ENCODE peak calls at places on chromosomes 2 and 18, in five cellular contexts. G is substantia nigra; J is T follicular helper cell; D is glutamatergic neuron; Q is activated naive CD4-positive, alpha-beta T cell. T is an unnamed sample.

GRCh38 chr2:219277703-219278654 is 1.2 kb upstream of the DNAJB2 start:
- DNase-seq in G (peak), J (peak), D (peak), Q (peak), T (peak)

GRCh38 chr18:75727479-75727878 is 300.0 kb upstream of the SMIM21 start:
- DNase-seq in G (peak), J (no peak), D (peak), Q (no peak), T (peak)

GRCh38 chr2:126527836-126528490 is 128.0 kb upstream of the GYPC start:
- DNase-seq in G (no peak), J (peak), D (peak), Q (peak), T (peak)

GRCh38 chr2:172097557-172098131 is 5.1 kb downstream of the DLX2 start:
- DNase-seq in G (no peak), J (no peak), D (no peak), Q (no peak), T (no peak)

GRCh38 chr2:72040629-72041403 is 106.8 kb downstream of the CYP26B1 start:
- DNase-seq in G (no peak), J (no peak), D (no peak), Q (no peak), T (no peak)

GRCh38 chr2:172996387-172996961 is 79.2 kb upstream of the MAP3K20 start:
- DNase-seq in G (no peak), J (no peak), D (no peak), Q (no peak), T (no peak)

GRCh38 chr2:162113771-162114168 is 38.3 kb downstream of the GCG start:
- DNase-seq in G (no peak), J (no peak), D (no peak), Q (no peak), T (no peak)

GRCh38 chr2:57343391-57344006 is 703.1 kb upstream of the VRK2 start:
- DNase-seq in G (no peak), J (no peak), D (no peak), Q (no peak), T (no peak)

GRCh38 chr2:202944816-202945215 is 32.7 kb downstream of the CARF start:
- DNase-seq in G (no peak), J (no peak), D (no peak), Q (no peak), T (no peak)

GRCh38 chr2:117942958-117943672 is 70.8 kb downstream of the CCDC93 start:
- DNase-seq in G (no peak), J (no peak), D (no peak), Q (no peak), T (no peak)

GRCh38 chr2:121880283-121880682 is 124.8 kb downstream of the TSN start:
- DNase-seq in G (no peak), J (no peak), D (no peak), Q (no peak), T (no peak)

GRCh38 chr2:231387904-231388724 is 7.4 kb upstream of the B3GNT7 start:
- DNase-seq in G (peak), J (no peak), D (no peak), Q (no peak), T (no peak)

GRCh38 chr2:128498589-128498988 is 179.9 kb upstream of the HS6ST1 start:
- DNase-seq in G (no peak), J (no peak), D (no peak), Q (no peak), T (no peak)

GRCh38 chr2:234945339-234945895 is 6.4 kb upstream of the SH3BP4 start:
- DNase-seq in G (no peak), J (no peak), D (no peak), Q (no peak), T (no peak)

T was measured in endothelial cell.